ENCODE peak calls at places on chromosomes 13 and 19, in ten cellular contexts. A, J, E, W, P, D, G, U, M and Y are unnamed samples.

GRCh38 chr19:6271251-6271650 is 8.5 kb downstream of the MLLT1 start:
- DNase-seq in A (no peak), E (no peak), M (no peak), W (no peak), J (no peak), U (no peak), G (no peak), P (peak), D (no peak), Y (no peak)

GRCh38 chr13:35856721-35857346 is 274.3 kb downstream of the DCLK1 start:
- DNase-seq in J (no peak), D (no peak), U (no peak), W (no peak), P (no peak), A (no peak), M (no peak), G (no peak), E (no peak), Y (no peak)

GRCh38 chr19:48413879-48414623 is 20.6 kb downstream of the GRIN2D start:
- DNase-seq in U (no peak), D (no peak), P (peak), E (no peak), A (no peak), G (no peak), M (no peak), W (no peak), J (no peak), Y (no peak)

GRCh38 chr19:14837391-14837790 is 2.4 kb upstream of the OR7A5 start:
- DNase-seq in A (no peak), G (no peak), J (no peak), D (no peak), P (no peak), E (no peak), U (no peak), M (no peak), W (no peak), Y (no peak)

GRCh38 chr13:48333976-48334375 is 30.4 kb downstream of the RB1 start:
- DNase-seq in E (no peak), D (no peak), M (no peak), G (no peak), A (no peak), P (no peak), U (no peak), W (no peak), J (peak), Y (no peak)

GRCh38 chr13:89066868-89067466 is 1395.8 kb downstream of the SLITRK5 start:
- DNase-seq in P (peak), J (no peak), G (peak), E (no peak), D (peak), A (no peak), U (no peak), M (no peak), W (peak), Y (peak)

GRCh38 chr19:1985588-1986356 is 29.7 kb downstream of the BTBD2 start:
- DNase-seq in P (no peak), D (no peak), M (no peak), U (no peak), G (no peak), E (no peak), J (no peak), W (no peak), A (no peak), Y (no peak)

GRCh38 chr13:95296326-95296939 is 4.8 kb downstream of the ABCC4 start:
- DNase-seq in P (peak), W (no peak), U (no peak), A (no peak), J (peak), E (no peak), D (peak), G (no peak), M (no peak), Y (peak)

GRCh38 chr13:32001392-32001768 is 30.2 kb upstream of the FRY start:
- DNase-seq in G (no peak), A (no peak), P (peak), U (no peak), M (no peak), W (peak), E (no peak), J (peak), D (peak), Y (peak)

GRCh38 chr13:47454986-47455385 is 546.1 kb downstream of the SUCLA2 start:
- DNase-seq in M (no peak), E (no peak), U (no peak), A (no peak), P (no peak), W (no peak), J (no peak), G (no peak), D (no peak), Y (no peak)

GRCh38 chr19:47190167-47190727 is 40.8 kb downstream of the BBC3 start:
- DNase-seq in D (peak), A (no peak), J (peak), M (no peak), U (peak), G (peak), P (peak), W (no peak), E (no peak), Y (no peak)